ENCODE peak calls at places on chromosomes 12 and 14, in four cellular contexts. I is cardiac fibroblast, J is cardiac muscle cell, T is prostate gland. F is an unnamed sample.

GRCh38 chr12:124581299-124581698 is 13.9 kb upstream of the NCOR2 start:
- DNase-seq in I (peak), J (no peak), T (no peak), F (no peak)

GRCh38 chr12:91381309-91381804 is 198.7 kb upstream of the DCN start:
- DNase-seq in I (peak), J (peak), T (peak), F (peak)

GRCh38 chr12:95998611-95999300 is 2.6 kb upstream of the HAL start:
- DNase-seq in I (peak), J (peak), T (peak), F (peak)

GRCh38 chr14:79581912-79582576 is 629.3 kb downstream of the DIO2 start:
- DNase-seq in I (peak), J (no peak), T (no peak), F (no peak)

GRCh38 chr14:71238835-71239234 is 331.6 kb downstream of the PCNX1 start:
- DNase-seq in I (peak), J (no peak), T (no peak), F (no peak)

GRCh38 chr14:71618716-71619115 is 313.5 kb upstream of the RGS6 start:
- DNase-seq in I (no peak), J (no peak), T (no peak), F (no peak)

GRCh38 chr12:67151891-67152290 is 117.3 kb upstream of the CAND1 start:
- DNase-seq in I (no peak), J (no peak), T (no peak), F (peak)

GRCh38 chr12:39846971-39847661 is 227.5 kb upstream of the ABCD2 start:
- DNase-seq in I (no peak), J (no peak), T (no peak), F (no peak)

GRCh38 chr12:32051511-32052299 is 54.9 kb upstream of the BICD1 start:
- DNase-seq in I (peak), J (peak), T (no peak), F (peak)

GRCh38 chr12:107929436-107929835 is 154.9 kb downstream of the ASCL4 start:
- DNase-seq in I (peak), J (peak), T (no peak), F (peak)

GRCh38 chr12:121232977-121233627 is 23.2 kb downstream of the P2RX4 start:
- DNase-seq in I (no peak), J (no peak), T (no peak), F (no peak)

GRCh38 chr12:9115731-9116689 is at the start of gene A2M:
- DNase-seq in I (no peak), J (peak), T (no peak), F (peak)

GRCh38 chr14:80959448-80960006 is 4.1 kb downstream of the TSHR start:
- DNase-seq in I (no peak), J (no peak), T (no peak), F (peak)

GRCh38 chr14:94000986-94001385 is 3.9 kb downstream of the CCDC197 start:
- DNase-seq in I (no peak), J (no peak), T (no peak), F (no peak)

GRCh38 chr12:88615490-88615889 is 35.2 kb upstream of the KITLG start:
- DNase-seq in I (peak), J (no peak), T (no peak), F (no peak)

GRCh38 chr14:21543426-21544350 is 17.5 kb upstream of the SALL2 start:
- DNase-seq in I (no peak), J (peak), T (no peak), F (no peak)

GRCh38 chr14:101202627-101203404 is 299.3 kb upstream of the RTL1 start:
- DNase-seq in I (no peak), J (no peak), T (no peak), F (no peak)

GRCh38 chr14:101200008-101200649 is 296.6 kb upstream of the RTL1 start:
- DNase-seq in I (no peak), J (no peak), T (no peak), F (no peak)

GRCh38 chr14:101201535-101202125 is 298.1 kb upstream of the RTL1 start:
- DNase-seq in I (no peak), J (no peak), T (no peak), F (no peak)

GRCh38 chr14:101199028-101199770 is 295.7 kb upstream of the RTL1 start:
- DNase-seq in I (no peak), J (no peak), T (no peak), F (no peak)

GRCh38 chr14:101200650-101201516 is 297.4 kb upstream of the RTL1 start:
- DNase-seq in I (no peak), J (no peak), T (no peak), F (no peak)
- TF ChIP-seq CTCF in I (no peak), J (no peak), T (no peak), F (no peak)

GRCh38 chr12:132475304-132476037 is 14.5 kb upstream of the FBRSL1 start:
- DNase-seq in I (no peak), J (no peak), T (no peak), F (no peak)
- H3K4me3 ChIP-seq in I (no peak), J (no peak), T (no peak), F (no peak)

GRCh38 chr12:65300679-65301349 is 22.3 kb downstream of the MSRB3 start:
- DNase-seq in I (peak), J (peak), T (no peak), F (no peak)
- TF ChIP-seq CTCF in I (peak), J (peak), T (no peak), F (peak)

DNA sequence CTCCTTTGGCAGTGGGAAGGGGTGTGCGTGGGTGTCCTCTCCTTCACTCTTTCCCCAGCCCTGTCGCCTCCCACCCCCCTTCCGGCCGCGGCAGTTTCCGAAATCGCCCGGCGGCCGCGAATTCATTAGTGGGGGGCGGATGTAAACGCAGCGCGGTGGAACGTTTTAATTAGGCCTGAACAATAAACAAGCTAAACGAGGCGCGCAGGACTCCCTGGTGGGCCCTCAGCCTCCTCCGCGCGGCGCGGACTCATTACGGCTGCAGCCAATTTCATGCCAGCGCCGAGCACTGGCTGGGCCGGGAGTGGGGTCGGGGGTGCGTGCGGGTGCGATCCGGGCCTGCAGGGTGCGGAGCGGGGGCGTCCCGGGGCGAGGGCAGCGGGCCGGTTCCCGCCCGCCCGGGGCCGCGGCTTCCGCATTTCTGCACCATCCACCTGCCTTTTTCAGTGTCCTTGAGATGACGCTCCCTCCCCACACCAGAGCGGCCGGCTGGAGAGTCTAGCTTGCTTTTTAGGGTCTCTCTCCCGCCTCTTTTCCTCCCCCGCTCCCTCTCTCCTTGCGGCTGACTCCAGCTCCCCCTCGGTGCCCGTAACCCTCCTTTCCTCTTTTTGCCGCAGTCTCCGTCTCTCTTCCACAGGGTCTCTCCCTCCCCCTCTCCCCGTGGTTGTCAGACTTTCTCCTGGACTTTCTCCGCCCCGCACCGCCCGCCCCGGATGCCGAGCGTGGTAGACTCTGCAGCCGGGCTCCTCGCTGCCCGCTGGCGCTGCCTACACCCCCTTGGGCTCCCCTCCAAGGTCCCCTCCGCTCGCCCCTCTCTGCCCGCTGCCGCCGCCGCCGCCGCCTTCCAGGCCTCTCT is at the start of gene CISTR:
- DNase-seq in I (no peak), J (peak), T (no peak), F (no peak)
- H3K4me3 ChIP-seq in I (peak), J (peak), T (peak), F (peak)

DNA sequence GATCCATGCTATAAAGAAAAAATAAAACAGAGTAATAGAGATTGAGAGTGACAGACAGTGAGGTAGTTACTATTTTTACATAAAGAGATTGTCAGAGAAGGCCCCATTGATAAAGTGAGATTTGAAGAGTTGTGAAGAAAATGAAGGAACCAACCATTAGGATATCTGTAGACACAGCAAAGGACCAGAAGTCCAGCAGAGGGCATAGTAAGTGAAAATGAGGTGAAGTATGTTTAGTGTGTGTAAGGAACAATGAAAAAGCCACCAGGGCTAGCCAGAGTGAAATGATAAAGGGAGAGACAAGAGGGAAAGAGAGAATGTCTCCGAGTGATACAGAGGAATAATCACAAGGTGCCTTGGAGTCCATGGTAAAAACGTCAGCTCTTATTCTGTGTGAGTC is 411.0 kb downstream of the NELL2 start:
- DNase-seq in I (no peak), J (peak), T (no peak), F (no peak)
- TF ChIP-seq CTCF in I (no peak), J (no peak), T (no peak), F (no peak)